ENCODE peak calls at places on chromosomes 3 and 15, in four cellular contexts. V is OCI-LY7; D is CD8-positive, alpha-beta T cell; L is Peyer's patch. R is an unnamed sample.
A peak's percentile ranks its signal among the peaks of the same experiment; 100 is the strongest.

GRCh38 chr3:71585891-71586809 is 2.6 kb upstream of the FOXP1 start:
- DNase-seq in V (peak; percentile 57), D (peak; percentile 32), L (no peak), R (no peak)

GRCh38 chr3:127951276-127951675 is 36.2 kb downstream of the KBTBD12 start:
- DNase-seq in V (no peak), D (no peak), L (no peak), R (no peak)

GRCh38 chr3:30550246-30550645 is 56.2 kb upstream of the TGFBR2 start:
- DNase-seq in V (no peak), D (no peak), L (no peak), R (no peak)

GRCh38 chr3:100400424-100400781 is 486 bp downstream of the TOMM70 start:
- DNase-seq in V (peak; percentile 56), D (peak; percentile 36), L (no peak), R (no peak)

GRCh38 chr3:49788056-49788455 is 1.7 kb upstream of the IP6K1 start:
- DNase-seq in V (no peak), D (no peak), L (no peak), R (no peak)

GRCh38 chr15:51077565-51078153 is 17.0 kb downstream of the TNFAIP8L3 start:
- DNase-seq in V (peak; percentile 78), D (peak; percentile 17), L (peak; percentile 66), R (peak; percentile 88)

GRCh38 chr15:48695088-48695834 is 49.8 kb upstream of the FBN1 start:
- DNase-seq in V (no peak), D (no peak), L (no peak), R (no peak)

GRCh38 chr15:52006702-52007340 is 12.2 kb upstream of the MAPK6 start:
- DNase-seq in V (no peak), D (no peak), L (no peak), R (no peak)

GRCh38 chr3:127145266-127145665 is 47.7 kb upstream of the PRR23E start:
- DNase-seq in V (no peak), D (no peak), L (no peak), R (no peak)

GRCh38 chr3:81462921-81463320 is 298.5 kb downstream of the GBE1 start:
- DNase-seq in V (no peak), D (no peak), L (no peak), R (no peak)

GRCh38 chr3:156102267-156102912 is 18.0 kb upstream of the KCNAB1 start:
- DNase-seq in V (no peak), D (no peak), L (no peak), R (no peak)

GRCh38 chr3:13896473-13897154 is 16.7 kb upstream of the WNT7A start:
- DNase-seq in V (peak; percentile 68), D (peak; percentile 58), L (peak; percentile 44), R (no peak)

GRCh38 chr15:26771917-26772587 is 814 bp downstream of the GABRB3 start:
- DNase-seq in V (no peak), D (no peak), L (no peak), R (no peak)

GRCh38 chr3:113231827-113232253 is 20.5 kb downstream of the BOC start:
- DNase-seq in V (no peak), D (no peak), L (no peak), R (no peak)

GRCh38 chr3:180934638-180935037 is 22.2 kb downstream of the FXR1 start:
- DNase-seq in V (no peak), D (no peak), L (no peak), R (no peak)

GRCh38 chr3:169861871-169862270 is 7.9 kb downstream of the LRRC31 start:
- DNase-seq in V (no peak), D (no peak), L (no peak), R (no peak)

GRCh38 chr3:47473391-47473790 is 2.4 kb downstream of the SCAP start:
- DNase-seq in V (no peak), D (no peak), L (no peak), R (no peak)

GRCh38 chr3:134476977-134477376 is 8.8 kb downstream of the ANAPC13 start:
- DNase-seq in V (no peak), D (no peak), L (no peak), R (no peak)

GRCh38 chr3:134036291-134036690 is 6.6 kb upstream of the SLCO2A1 start:
- DNase-seq in V (no peak), D (no peak), L (no peak), R (no peak)

GRCh38 chr3:98814799-98815450 is 51.8 kb downstream of the ST3GAL6 start:
- DNase-seq in V (no peak), D (no peak), L (no peak), R (no peak)

GRCh38 chr3:109045271-109046051 is 72.5 kb downstream of the MORC1 start:
- DNase-seq in V (no peak), D (no peak), L (no peak), R (no peak)

GRCh38 chr15:90165659-90166489 is 35.3 kb upstream of the SEMA4B start:
- DNase-seq in V (no peak), D (no peak), L (peak; percentile 40), R (peak; percentile 69)

GRCh38 chr15:88275804-88276203 is 19.3 kb upstream of the NTRK3 start:
- DNase-seq in V (no peak), D (no peak), L (no peak), R (no peak)

GRCh38 chr3:143184098-143184497 is 64.5 kb downstream of the CHST2 start:
- DNase-seq in V (no peak), D (no peak), L (no peak), R (no peak)

GRCh38 chr3:138317687-138318086 is 12.0 kb downstream of the NME9 start:
- DNase-seq in V (no peak), D (no peak), L (no peak), R (no peak)

GRCh38 chr3:131708216-131708615 is 205.4 kb upstream of the MRPL3 start:
- DNase-seq in V (no peak), D (no peak), L (no peak), R (no peak)

GRCh38 chr3:58238830-58239229 is 1.2 kb downstream of the ABHD6 start:
- DNase-seq in V (no peak), D (no peak), L (no peak), R (no peak)

GRCh38 chr3:98901032-98901464 is 447 bp downstream of the DCBLD2 start:
- DNase-seq in V (peak; percentile 48), D (peak; percentile 4), L (no peak), R (peak; percentile 9)

GRCh38 chr15:74788716-74789151 is 6.9 kb downstream of the CSK start:
- DNase-seq in V (peak; percentile 87), D (peak; percentile 53), L (peak; percentile 86), R (no peak)

GRCh38 chr3:12977117-12977808 is 96.0 kb downstream of the IQSEC1 start:
- DNase-seq in V (no peak), D (no peak), L (no peak), R (no peak)

GRCh38 chr3:117589454-117589853 is 879.9 kb downstream of the TUSC7 start:
- DNase-seq in V (no peak), D (no peak), L (no peak), R (no peak)

GRCh38 chr3:32177702-32178198 is 60.7 kb upstream of the CMTM8 start:
- DNase-seq in V (peak; percentile 69), D (peak; percentile 32), L (peak; percentile 48), R (no peak)

GRCh38 chr3:175007316-175007715 is 148.2 kb downstream of the NAALADL2 start:
- DNase-seq in V (no peak), D (no peak), L (no peak), R (no peak)

GRCh38 chr3:187773963-187774789 is 28.9 kb upstream of the BCL6 start:
- DNase-seq in V (peak; percentile 34), D (no peak), L (no peak), R (no peak)

GRCh38 chr3:12984023-12984823 is 89.0 kb downstream of the IQSEC1 start:
- DNase-seq in V (peak; percentile 77), D (peak; percentile 63), L (peak; percentile 62), R (no peak)

GRCh38 chr3:13776253-13777050 is 103.4 kb downstream of the WNT7A start:
- DNase-seq in V (no peak), D (no peak), L (no peak), R (peak; percentile 12)

GRCh38 chr3:182111967-182112366 is 400.2 kb downstream of the SOX2 start:
- DNase-seq in V (no peak), D (no peak), L (no peak), R (no peak)

GRCh38 chr3:38371541-38372213 is 25.1 kb downstream of the XYLB start:
- DNase-seq in V (no peak), D (no peak), L (no peak), R (peak; percentile 40)
- H3K27ac ChIP-seq in V (no peak overlapping the region), D (no peak overlapping the region), L (no peak overlapping the region), R (no peak overlapping the region)

GRCh38 chr3:52213901-52214300 is 11.5 kb downstream of the TLR9 start:
- DNase-seq in V (no peak), D (no peak), L (no peak), R (no peak)
- H3K36me3 ChIP-seq in V (peaks cover 87% of the 10 kb centered on the region), D (peaks cover 52% of the 10 kb centered on the region), L (peaks cover 70% of the 10 kb centered on the region), R (peaks cover 69% of the 10 kb centered on the region)

GRCh38 chr15:44298878-44299277 is 10.4 kb downstream of the GOLM2 start:
- DNase-seq in V (peak; percentile 18), D (no peak), L (no peak), R (no peak)
- TF ChIP-seq CTCF in V (peak; percentile 60), D (no peak), L (no peak), R (no peak)

GRCh38 chr15:101113114-101114005 is 138.5 kb downstream of the CHSY1 start:
- DNase-seq in V (no peak), D (no peak), L (no peak), R (no peak)
- H3K27ac ChIP-seq in V (no peak overlapping the region), D (no peak overlapping the region), L (no peak overlapping the region), R (no peak overlapping the region)

DNA sequence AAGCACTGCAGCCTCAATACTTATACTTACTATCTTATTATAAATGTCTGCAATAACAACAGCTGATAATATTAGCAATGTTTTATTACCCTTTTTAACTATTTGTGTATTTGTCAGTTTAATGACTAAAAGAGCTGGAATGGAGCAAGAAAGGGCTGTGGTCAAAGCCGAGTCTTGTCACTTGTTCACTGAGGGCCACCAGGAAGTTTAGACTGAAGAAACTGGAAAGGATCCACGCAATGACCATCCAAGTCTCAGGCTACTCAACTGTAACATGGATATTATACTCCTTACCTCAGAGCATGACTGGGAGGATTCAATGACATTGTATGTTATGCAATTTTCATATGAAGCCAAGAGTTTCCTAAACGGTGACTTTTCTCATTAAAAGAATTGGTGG is 90.4 kb downstream of the TJP1 start:
- DNase-seq in V (no peak), D (no peak), L (no peak), R (no peak)
- H3K36me3 ChIP-seq in V (no peaks in the 10 kb centered on the region), D (no peaks in the 10 kb centered on the region), L (peaks cover 78% of the 10 kb centered on the region), R (peaks cover 26% of the 10 kb centered on the region)

GRCh38 chr15:78974272-78974918 is 29.5 kb upstream of the CTSH start:
- DNase-seq in V (no peak), D (no peak), L (no peak), R (no peak)
- TF ChIP-seq CTCF in V (no peak), D (no peak), L (no peak), R (no peak)

R was measured in ascending aorta.